ENCODE peak calls at places on chromosomes 11 and 22, in eight cellular contexts. A, M, S, G, I, T, N and E are unnamed samples.

GRCh38 chr11:76762867-76763572 is 20.1 kb upstream of the TSKU start:
- DNase-seq in S (no peak), A (no peak), M (no peak), I (no peak), T (no peak), N (no peak), G (no peak), E (no peak)

GRCh38 chr22:31646186-31647019 is 15.6 kb downstream of the PISD start:
- DNase-seq in M (peak; percentile 100), N (no peak), A (no peak), S (no peak), I (no peak), T (no peak), G (no peak), E (peak; percentile 57)

GRCh38 chr11:69787457-69787856 is 12.3 kb upstream of the FGF4 start:
- DNase-seq in S (no peak), M (no peak), G (no peak), N (no peak), T (no peak), I (no peak), A (no peak), E (no peak)

GRCh38 chr11:10122337-10123197 is 171.5 kb downstream of the SBF2 start:
- DNase-seq in T (no peak), S (no peak), M (peak; percentile 57), N (no peak), A (no peak), G (peak; percentile 13), I (no peak), E (peak; percentile 42)

GRCh38 chr22:39223091-39223710 is 21.6 kb downstream of the PDGFB start:
- DNase-seq in S (no peak), G (no peak), M (no peak), I (no peak), T (no peak), N (no peak), A (no peak), E (no peak)

GRCh38 chr22:37918149-37918548 is 12.1 kb downstream of the MICALL1 start:
- DNase-seq in I (no peak), S (no peak), A (no peak), G (no peak), N (no peak), T (no peak), M (no peak), E (no peak)

GRCh38 chr11:10659339-10660216 is 34.0 kb downstream of the IRAG1 start:
- DNase-seq in G (peak; percentile 60), S (no peak), N (no peak), M (peak; percentile 95), T (peak; percentile 82), I (no peak), A (peak; percentile 71), E (peak; percentile 90)

GRCh38 chr22:41215409-41215808 is 10.3 kb downstream of the L3MBTL2 start:
- DNase-seq in S (no peak), N (no peak), I (no peak), A (no peak), T (no peak), G (no peak), M (no peak), E (no peak)

GRCh38 chr11:7160814-7161489 is 72.2 kb downstream of the RBMXL2 start:
- DNase-seq in M (no peak), G (no peak), S (no peak), N (no peak), I (no peak), A (no peak), T (no peak), E (no peak)

GRCh38 chr11:69013009-69013951 is at the start of gene MRGPRF:
- DNase-seq in A (peak; percentile 63), M (peak; percentile 91), T (peak; percentile 38), S (peak; percentile 56), I (no peak), G (peak; percentile 39), N (no peak), E (peak; percentile 53)

GRCh38 chr11:73403541-73403940 is 27.3 kb downstream of the RELT start:
- DNase-seq in S (no peak), I (no peak), A (no peak), T (no peak), M (no peak), N (no peak), G (no peak), E (no peak)

GRCh38 chr11:31802609-31802989 is 8.5 kb downstream of the PAX6 start:
- DNase-seq in M (no peak), T (no peak), A (no peak), I (no peak), N (no peak), S (no peak), G (no peak), E (no peak)

GRCh38 chr11:132402056-132402684 is 1031.8 kb downstream of the NTM start:
- DNase-seq in A (no peak), N (no peak), T (no peak), M (peak; percentile 51), I (no peak), S (peak; percentile 38), G (peak; percentile 19), E (no peak)

GRCh38 chr11:8066911-8067455 is 14.0 kb upstream of the TUB start:
- DNase-seq in A (no peak), M (no peak), N (no peak), S (no peak), T (no peak), I (no peak), G (no peak), E (no peak)

GRCh38 chr22:27531782-27532530 is 269.6 kb downstream of the MN1 start:
- DNase-seq in G (peak; percentile 1), A (no peak), I (no peak), T (no peak), S (no peak), N (no peak), M (peak; percentile 82), E (no peak)

GRCh38 chr11:8838248-8838647 is 72.7 kb upstream of the AKIP1 start:
- DNase-seq in M (peak; percentile 94), T (no peak), S (no peak), A (no peak), I (no peak), G (no peak), N (no peak), E (no peak)

GRCh38 chr22:17368727-17369552 is at the start of gene CECR2:
- DNase-seq in T (peak; percentile 86), I (no peak), A (peak; percentile 74), G (peak; percentile 84), N (no peak), M (no peak), S (peak; percentile 71), E (no peak)

GRCh38 chr22:49521787-49522224 is 305.9 kb downstream of the BRD1 start:
- DNase-seq in I (no peak), T (no peak), N (no peak), G (no peak), M (no peak), S (no peak), A (peak; percentile 20), E (no peak)

GRCh38 chr11:44681698-44682097 is 45.1 kb upstream of the TSPAN18 start:
- DNase-seq in N (no peak), S (no peak), G (no peak), M (peak; percentile 64), I (no peak), T (no peak), A (no peak), E (peak; percentile 46)

GRCh38 chr11:2163428-2163978 is 2.5 kb upstream of the INS start:
- DNase-seq in A (no peak), M (no peak), N (no peak), I (no peak), G (no peak), T (no peak), S (no peak), E (no peak)
- H3K27me3 ChIP-seq in A (peaks cover 7% of the 10 kb centered on the region), M (peaks cover 14% of the 10 kb centered on the region), N (no peaks in the 10 kb centered on the region), I (no peaks in the 10 kb centered on the region), G (no peaks in the 10 kb centered on the region), T (no peaks in the 10 kb centered on the region), S (no peaks in the 10 kb centered on the region), E (peaks cover 16% of the 10 kb centered on the region)

GRCh38 chr11:115760528-115760837 is 256.3 kb upstream of the CADM1 start:
- DNase-seq in T (no peak), N (no peak), S (no peak), G (peak; percentile 31), I (no peak), M (no peak), A (no peak), E (peak; percentile 24)
- TF ChIP-seq POLR2A in T (no peak), N (no peak), S (no peak), G (no peak), I (no peak), M (no peak), A (no peak), E (no peak)

GRCh38 chr11:61926235-61926634 is 8.9 kb upstream of the RAB3IL1 start:
- DNase-seq in N (no peak), A (no peak), G (no peak), I (no peak), T (no peak), M (no peak), S (no peak), E (no peak)

GRCh38 chr11:61927501-61927900 is 10.1 kb upstream of the RAB3IL1 start:
- DNase-seq in T (no peak), G (no peak), A (no peak), N (no peak), I (no peak), S (no peak), M (no peak), E (no peak)

GRCh38 chr11:61930936-61931335 is 13.6 kb upstream of the RAB3IL1 start:
- DNase-seq in I (no peak), M (no peak), N (no peak), T (no peak), A (no peak), S (no peak), G (no peak), E (no peak)

GRCh38 chr11:61924016-61924360 is 6.6 kb upstream of the RAB3IL1 start:
- DNase-seq in S (no peak), T (no peak), A (no peak), G (no peak), M (no peak), N (no peak), I (no peak), E (no peak)

DNA sequence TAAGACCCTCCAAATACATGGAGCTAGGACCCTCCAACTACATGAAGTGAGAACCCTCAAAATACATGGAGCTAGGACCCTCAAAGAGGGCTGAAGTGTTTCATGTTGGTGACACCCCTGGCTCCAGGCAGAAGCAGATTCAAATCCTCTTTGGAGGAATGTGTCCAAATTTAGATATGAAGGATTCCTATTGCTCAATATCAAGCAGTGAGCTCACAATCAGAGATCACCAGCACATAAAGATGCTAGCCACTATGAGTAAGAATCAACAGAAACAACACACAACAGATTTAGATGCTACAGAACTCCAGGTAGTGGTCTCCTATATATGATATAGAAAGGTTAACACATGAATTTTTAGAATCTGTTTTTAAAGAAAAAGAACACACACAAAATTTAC is 11.2 kb upstream of the RAB3IL1 start:
- DNase-seq in S (no peak), A (no peak), M (peak; percentile 13), N (no peak), T (no peak), I (no peak), G (no peak), E (no peak)
- H3K27me3 ChIP-seq in S (no peaks in the 10 kb centered on the region), A (no peaks in the 10 kb centered on the region), M (peaks cover 11% of the 10 kb centered on the region), N (no peaks in the 10 kb centered on the region), T (no peaks in the 10 kb centered on the region), I (no peaks in the 10 kb centered on the region), G (no peaks in the 10 kb centered on the region), E (no peaks in the 10 kb centered on the region)

DNA sequence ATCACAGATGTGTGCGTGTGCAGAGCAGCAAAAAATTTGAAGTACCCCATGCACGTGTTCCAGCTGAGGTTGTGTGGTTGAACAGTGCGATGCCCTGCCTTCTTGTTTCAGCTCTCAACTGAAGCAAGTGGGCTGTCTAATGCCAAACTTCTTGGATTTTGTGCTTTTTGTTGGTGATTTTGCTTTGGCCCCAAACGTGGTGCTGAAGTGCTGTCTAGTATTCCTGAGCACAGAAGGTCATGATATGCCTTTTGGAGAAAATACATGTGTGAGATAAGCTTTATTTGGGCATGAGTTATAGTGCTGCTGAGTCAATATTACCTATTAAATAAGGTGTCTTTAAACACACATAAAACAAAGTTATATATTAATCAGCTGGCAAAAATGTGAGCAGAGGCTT is 14.1 kb downstream of the YDJC start:
- DNase-seq in A (no peak), T (no peak), M (no peak), S (no peak), N (no peak), I (no peak), G (no peak), E (no peak)
- TF ChIP-seq POLR2A in A (no peak), T (no peak), M (no peak), S (no peak), N (no peak), I (no peak), G (no peak), E (no peak)